ENCODE peak calls at places on chromosomes 11 and 22, in ten cellular contexts. M, N, T, S, Z, E, K, G, D and H are unnamed samples.
A peak's percentile ranks its signal among the peaks of the same experiment; 100 is the strongest.

GRCh38 chr11:8290122-8290810 is 26.6 kb upstream of the LMO1 start:
- DNase-seq in M (no peak), N (no peak), T (no peak), S (no peak), Z (no peak), E (no peak), K (no peak), G (no peak), D (no peak), H (no peak)

GRCh38 chr11:95563859-95564258 is 225.7 kb downstream of the FAM76B start:
- DNase-seq in M (no peak), N (no peak), T (no peak), S (no peak), Z (no peak), E (no peak), K (no peak), G (peak; percentile 24), D (no peak), H (no peak)

GRCh38 chr11:12180257-12181205 is 70.1 kb downstream of the MICAL2 start:
- DNase-seq in M (no peak), N (no peak), T (no peak), S (no peak), Z (peak; percentile 86), E (no peak), K (no peak), G (no peak), D (no peak), H (no peak)

GRCh38 chr11:128596245-128596644 is 8.9 kb upstream of the ETS1 start:
- DNase-seq in M (no peak), N (no peak), T (no peak), S (no peak), Z (no peak), E (no peak), K (no peak), G (no peak), D (no peak), H (no peak)

GRCh38 chr11:6541356-6541755 is 44.3 kb downstream of the DNHD1 start:
- DNase-seq in M (no peak), N (no peak), T (no peak), S (no peak), Z (no peak), E (no peak), K (no peak), G (no peak), D (no peak), H (no peak)

GRCh38 chr22:42519544-42520237 is at the start of gene RRP7A:
- DNase-seq in M (peak; percentile 37), N (peak; percentile 79), T (peak; percentile 81), S (peak; percentile 72), Z (peak; percentile 77), E (peak; percentile 83), K (peak; percentile 88), G (peak; percentile 97), D (peak; percentile 85), H (peak; percentile 89)

GRCh38 chr11:10413268-10413667 is 41.8 kb upstream of the AMPD3 start:
- DNase-seq in M (peak; percentile 44), N (peak; percentile 24), T (peak; percentile 23), S (peak; percentile 45), Z (no peak), E (no peak), K (no peak), G (no peak), D (no peak), H (peak; percentile 39)

GRCh38 chr11:11230802-11231562 is 122.1 kb downstream of the CSNK2A3 start:
- DNase-seq in M (no peak), N (no peak), T (no peak), S (no peak), Z (no peak), E (peak; percentile 25), K (no peak), G (no peak), D (no peak), H (no peak)

GRCh38 chr22:26330971-26331625 is 98.0 kb upstream of the ASPHD2 start:
- DNase-seq in M (no peak), N (peak; percentile 58), T (no peak), S (peak; percentile 15), Z (peak; percentile 56), E (peak; percentile 56), K (no peak), G (peak; percentile 79), D (peak; percentile 44), H (peak; percentile 62)

GRCh38 chr11:11440149-11440548 is 87.1 kb upstream of the CSNK2A3 start:
- DNase-seq in M (no peak), N (no peak), T (no peak), S (no peak), Z (no peak), E (no peak), K (no peak), G (no peak), D (no peak), H (no peak)

GRCh38 chr11:114819028-114819427 is 140.7 kb downstream of the NXPE2 start:
- DNase-seq in M (no peak), N (no peak), T (no peak), S (no peak), Z (no peak), E (no peak), K (no peak), G (no peak), D (no peak), H (no peak)

GRCh38 chr11:45045692-45046471 is 95.2 kb upstream of the TP53I11 start:
- DNase-seq in M (peak; percentile 38), N (no peak), T (peak; percentile 9), S (no peak), Z (no peak), E (no peak), K (peak; percentile 85), G (peak; percentile 85), D (peak; percentile 31), H (no peak)

GRCh38 chr11:56841210-56841810 is 92.8 kb upstream of the OR9G4 start:
- DNase-seq in M (no peak), N (peak; percentile 20), T (peak; percentile 2), S (no peak), Z (no peak), E (peak; percentile 6), K (no peak), G (peak; percentile 72), D (peak; percentile 58), H (peak; percentile 52)

GRCh38 chr11:72561856-72562255 is 112.4 kb downstream of the PDE2A start:
- DNase-seq in M (no peak), N (no peak), T (no peak), S (no peak), Z (no peak), E (no peak), K (no peak), G (no peak), D (no peak), H (no peak)

GRCh38 chr11:62446091-62446490 is 27.3 kb downstream of the SCGB1A1 start:
- DNase-seq in M (no peak), N (no peak), T (no peak), S (no peak), Z (no peak), E (no peak), K (no peak), G (no peak), D (no peak), H (peak; percentile 44)

GRCh38 chr11:92854952-92855351 is 114.5 kb upstream of the MTNR1B start:
- DNase-seq in M (no peak), N (no peak), T (no peak), S (no peak), Z (no peak), E (no peak), K (no peak), G (no peak), D (no peak), H (no peak)

GRCh38 chr11:30113326-30113873 is 96.6 kb upstream of the KCNA4 start:
- DNase-seq in M (no peak), N (no peak), T (no peak), S (no peak), Z (no peak), E (no peak), K (no peak), G (no peak), D (no peak), H (no peak)

GRCh38 chr11:26227311-26227710 is 104.6 kb upstream of the ANO3 start:
- DNase-seq in M (no peak), N (no peak), T (no peak), S (no peak), Z (no peak), E (no peak), K (no peak), G (peak; percentile 64), D (no peak), H (no peak)

GRCh38 chr11:120565436-120566155 is 54.0 kb downstream of the GRIK4 start:
- DNase-seq in M (no peak), N (no peak), T (no peak), S (no peak), Z (no peak), E (no peak), K (no peak), G (no peak), D (no peak), H (no peak)

GRCh38 chr11:134429104-134429503 is 17.1 kb upstream of the B3GAT1 start:
- DNase-seq in M (no peak), N (no peak), T (no peak), S (no peak), Z (no peak), E (no peak), K (no peak), G (no peak), D (no peak), H (no peak)

GRCh38 chr11:61587951-61588695 is 7.2 kb upstream of the SYT7 start:
- DNase-seq in M (no peak), N (peak; percentile 60), T (no peak), S (peak; percentile 54), Z (no peak), E (peak; percentile 70), K (no peak), G (peak; percentile 65), D (peak; percentile 67), H (peak; percentile 84)

GRCh38 chr11:22467741-22468140 is 129.6 kb downstream of the SLC17A6 start:
- DNase-seq in M (no peak), N (no peak), T (no peak), S (no peak), Z (no peak), E (no peak), K (no peak), G (no peak), D (no peak), H (no peak)

GRCh38 chr11:134655189-134655937 is 243.3 kb upstream of the B3GAT1 start:
- DNase-seq in M (no peak), N (no peak), T (no peak), S (no peak), Z (no peak), E (no peak), K (peak; percentile 22), G (no peak), D (peak; percentile 13), H (no peak)

GRCh38 chr11:78542007-78542406 is 32.7 kb downstream of the NARS2 start:
- DNase-seq in M (no peak), N (no peak), T (no peak), S (no peak), Z (no peak), E (no peak), K (no peak), G (no peak), D (no peak), H (no peak)

GRCh38 chr22:38774496-38775166 is 18.8 kb upstream of the SUN2 start:
- DNase-seq in M (no peak), N (no peak), T (no peak), S (no peak), Z (no peak), E (no peak), K (no peak), G (no peak), D (no peak), H (no peak)

GRCh38 chr22:46735747-46736608 is 2.1 kb downstream of the CERK start:
- DNase-seq in M (no peak), N (no peak), T (no peak), S (no peak), Z (no peak), E (no peak), K (no peak), G (no peak), D (no peak), H (no peak)

GRCh38 chr11:33598426-33599069 is 102.1 kb downstream of the C11orf91 start:
- DNase-seq in M (no peak), N (no peak), T (no peak), S (no peak), Z (no peak), E (no peak), K (no peak), G (no peak), D (no peak), H (no peak)

GRCh38 chr11:126350811-126351210 is 4.7 kb upstream of the ST3GAL4 start:
- DNase-seq in M (no peak), N (no peak), T (no peak), S (no peak), Z (no peak), E (no peak), K (no peak), G (no peak), D (no peak), H (no peak)